ENCODE peak calls at places on chromosomes 13 and 19, in seven cellular contexts. One of them, this sample, is unnamed.

GRCh38 chr13:23610966-23611486 is 40.8 kb downstream of the TNFRSF19 start:
- DNase-seq in prostate gland: no peak
- DNase-seq in GM23338: no peak
- DNase-seq in SK-N-SH: no peak
- DNase-seq in breast epithelium: no peak
- DNase-seq in esophagus muscularis mucosa: no peak
- DNase-seq in HCT116: no peak
- DNase-seq in this sample: no peak

GRCh38 chr13:69458013-69458412 is 649.6 kb upstream of the ATXN8OS start:
- DNase-seq in breast epithelium: no peak
- DNase-seq in esophagus muscularis mucosa: no peak
- DNase-seq in HCT116: no peak
- DNase-seq in SK-N-SH: peak
- DNase-seq in GM23338: no peak
- DNase-seq in prostate gland: no peak
- DNase-seq in this sample: no peak

GRCh38 chr13:44174769-44175425 is 198.7 kb upstream of the SERP2 start:
- DNase-seq in esophagus muscularis mucosa: peak
- DNase-seq in SK-N-SH: no peak
- DNase-seq in HCT116: no peak
- DNase-seq in GM23338: no peak
- DNase-seq in breast epithelium: no peak
- DNase-seq in prostate gland: no peak
- DNase-seq in this sample: peak

GRCh38 chr19:51702754-51703654 is 9.9 kb downstream of the SPACA6 start:
- DNase-seq in GM23338: peak
- DNase-seq in SK-N-SH: peak
- DNase-seq in prostate gland: peak
- DNase-seq in HCT116: no peak
- DNase-seq in esophagus muscularis mucosa: no peak
- DNase-seq in breast epithelium: peak
- DNase-seq in this sample: no peak

GRCh38 chr19:41876847-41877489 is at the start of gene CD79A:
- DNase-seq in GM23338: no peak
- DNase-seq in breast epithelium: no peak
- DNase-seq in HCT116: no peak
- DNase-seq in SK-N-SH: no peak
- DNase-seq in prostate gland: no peak
- DNase-seq in esophagus muscularis mucosa: no peak
- DNase-seq in this sample: no peak

GRCh38 chr13:50075619-50076097 is 60.4 kb downstream of the KCNRG start:
- DNase-seq in SK-N-SH: peak
- DNase-seq in HCT116: no peak
- DNase-seq in breast epithelium: no peak
- DNase-seq in esophagus muscularis mucosa: no peak
- DNase-seq in prostate gland: no peak
- DNase-seq in GM23338: no peak
- DNase-seq in this sample: no peak

GRCh38 chr13:70841240-70842061 is 733.2 kb upstream of the KLHL1 start:
- DNase-seq in esophagus muscularis mucosa: no peak
- DNase-seq in SK-N-SH: no peak
- DNase-seq in HCT116: no peak
- DNase-seq in prostate gland: no peak
- DNase-seq in GM23338: no peak
- DNase-seq in breast epithelium: no peak
- DNase-seq in this sample: no peak

GRCh38 chr19:21463449-21464105 is 41.8 kb upstream of the ZNF429 start:
- DNase-seq in HCT116: no peak
- DNase-seq in breast epithelium: no peak
- DNase-seq in GM23338: peak
- DNase-seq in prostate gland: peak
- DNase-seq in esophagus muscularis mucosa: no peak
- DNase-seq in SK-N-SH: peak
- DNase-seq in this sample: no peak

GRCh38 chr19:40921005-40921897 is 39.2 kb upstream of the CYP2A7 start:
- DNase-seq in HCT116: peak
- DNase-seq in SK-N-SH: no peak
- DNase-seq in breast epithelium: peak
- DNase-seq in GM23338: no peak
- DNase-seq in prostate gland: peak
- DNase-seq in esophagus muscularis mucosa: no peak
- DNase-seq in this sample: no peak

GRCh38 chr19:1467228-1467511 is 11.8 kb downstream of the C19orf25 start:
- DNase-seq in breast epithelium: no peak
- DNase-seq in prostate gland: no peak
- DNase-seq in SK-N-SH: no peak
- DNase-seq in HCT116: no peak
- DNase-seq in GM23338: no peak
- DNase-seq in esophagus muscularis mucosa: no peak
- DNase-seq in this sample: no peak

GRCh38 chr13:109652536-109652935 is 133.8 kb downstream of the IRS2 start:
- DNase-seq in SK-N-SH: no peak
- DNase-seq in GM23338: no peak
- DNase-seq in HCT116: no peak
- DNase-seq in esophagus muscularis mucosa: no peak
- DNase-seq in prostate gland: no peak
- DNase-seq in breast epithelium: no peak
- DNase-seq in this sample: peak

GRCh38 chr19:35935911-35936737 is at the start of gene LRFN3:
- DNase-seq in esophagus muscularis mucosa: no peak
- DNase-seq in GM23338: peak
- DNase-seq in SK-N-SH: peak
- DNase-seq in prostate gland: peak
- DNase-seq in breast epithelium: no peak
- DNase-seq in HCT116: peak
- DNase-seq in this sample: no peak

GRCh38 chr19:29871143-29871542 is 59.4 kb downstream of the CCNE1 start:
- DNase-seq in GM23338: no peak
- DNase-seq in breast epithelium: no peak
- DNase-seq in prostate gland: no peak
- DNase-seq in SK-N-SH: no peak
- DNase-seq in esophagus muscularis mucosa: no peak
- DNase-seq in HCT116: no peak
- DNase-seq in this sample: no peak

DNA sequence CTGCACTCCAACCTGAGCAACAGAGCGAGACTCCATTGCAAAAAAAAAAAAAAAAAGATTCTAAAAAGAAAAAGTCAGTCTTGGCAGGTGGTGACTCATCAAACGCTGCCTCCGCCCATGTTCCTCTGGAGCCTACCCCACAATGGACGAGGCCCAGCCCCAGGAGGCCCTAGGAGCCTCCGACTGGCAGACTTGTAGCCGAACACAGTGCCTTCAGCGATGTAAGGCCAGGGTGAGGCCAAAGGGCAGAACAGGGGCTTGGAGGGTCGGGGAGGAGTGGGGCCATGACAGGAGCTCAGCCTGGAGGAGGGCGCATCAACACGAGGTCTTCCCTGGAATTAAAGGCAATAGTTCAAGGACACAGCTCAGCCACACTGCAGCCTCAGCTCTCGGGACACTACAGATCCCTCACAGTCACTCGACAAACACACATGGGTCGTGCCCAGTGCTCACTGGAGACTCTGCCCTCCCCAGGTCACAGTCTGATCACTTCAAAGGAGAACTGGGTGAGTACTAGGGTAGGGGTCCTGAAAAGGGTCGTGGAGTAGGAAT is 5.1 kb downstream of the USE1 start:
- DNase-seq in GM23338: no peak
- DNase-seq in SK-N-SH: no peak
- DNase-seq in HCT116: no peak
- DNase-seq in prostate gland: no peak
- DNase-seq in breast epithelium: no peak
- DNase-seq in esophagus muscularis mucosa: no peak
- DNase-seq in this sample: no peak
- TF ChIP-seq POLR2AphosphoS5 in GM23338: no peak
- TF ChIP-seq POLR2AphosphoS5 in SK-N-SH: no peak
- TF ChIP-seq POLR2AphosphoS5 in HCT116: no peak
- TF ChIP-seq POLR2AphosphoS5 in prostate gland: no peak
- TF ChIP-seq POLR2AphosphoS5 in breast epithelium: no peak
- TF ChIP-seq POLR2AphosphoS5 in esophagus muscularis mucosa: no peak
- TF ChIP-seq POLR2AphosphoS5 in this sample: no peak

DNA sequence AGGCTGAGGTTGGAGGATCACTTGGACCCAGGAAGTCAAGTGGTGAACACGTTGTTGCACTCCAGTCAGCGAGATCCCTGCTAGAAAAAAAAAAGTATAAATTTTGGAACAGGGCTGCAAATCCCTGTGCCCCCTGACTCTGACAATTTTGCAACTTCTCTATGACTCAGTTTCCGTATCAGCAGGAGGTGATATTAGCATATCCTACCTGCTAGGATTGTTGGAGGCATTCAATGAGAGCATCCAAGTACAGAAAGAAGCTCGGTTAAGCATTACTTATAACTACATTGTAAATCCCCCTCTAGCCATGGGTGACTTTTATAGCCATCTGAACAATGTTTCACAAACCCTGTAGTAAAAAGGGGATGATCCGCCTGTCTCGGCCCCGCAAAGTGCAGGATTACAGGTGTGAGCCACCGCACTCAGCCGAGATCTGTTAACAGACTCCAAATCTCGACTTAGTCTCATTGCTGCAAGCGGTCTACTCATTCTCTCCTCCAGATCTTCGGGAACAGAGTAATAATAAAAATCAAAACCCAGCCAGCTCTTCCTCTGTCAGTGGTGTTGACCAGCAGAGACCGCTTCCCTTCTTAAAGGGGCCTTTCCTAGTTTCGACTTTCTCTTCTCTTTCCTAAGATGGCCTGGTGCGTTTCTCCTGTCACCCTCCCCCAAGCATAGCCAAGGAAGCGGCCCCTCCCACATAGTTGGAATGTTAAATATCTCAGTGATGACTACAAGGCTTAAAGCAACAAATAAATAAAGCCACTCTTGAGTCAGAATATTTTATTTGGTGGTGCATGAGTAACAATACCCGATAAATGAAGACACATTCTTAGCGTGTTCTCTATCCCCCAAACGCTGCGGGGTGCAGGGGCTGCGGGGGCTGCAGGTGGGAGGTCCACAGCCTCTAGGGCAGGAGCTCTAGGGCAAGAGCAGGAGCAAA is 10.3 kb upstream of the BICRA start:
- DNase-seq in prostate gland: peak
- DNase-seq in breast epithelium: no peak
- DNase-seq in esophagus muscularis mucosa: peak
- DNase-seq in SK-N-SH: no peak
- DNase-seq in GM23338: peak
- DNase-seq in HCT116: peak
- DNase-seq in this sample: peak
- TF ChIP-seq POLR2AphosphoS5 in prostate gland: peak
- TF ChIP-seq POLR2AphosphoS5 in breast epithelium: no peak
- TF ChIP-seq POLR2AphosphoS5 in esophagus muscularis mucosa: peak
- TF ChIP-seq POLR2AphosphoS5 in SK-N-SH: peak
- TF ChIP-seq POLR2AphosphoS5 in GM23338: peak
- TF ChIP-seq POLR2AphosphoS5 in HCT116: no peak
- TF ChIP-seq POLR2AphosphoS5 in this sample: no peak

GRCh38 chr19:45518469-45518826 is 11.2 kb downstream of the VASP start:
- DNase-seq in breast epithelium: no peak
- DNase-seq in GM23338: no peak
- DNase-seq in prostate gland: no peak
- DNase-seq in esophagus muscularis mucosa: no peak
- DNase-seq in SK-N-SH: no peak
- DNase-seq in HCT116: no peak
- DNase-seq in this sample: no peak

GRCh38 chr19:45523642-45524256 is 16.5 kb downstream of the VASP start:
- DNase-seq in GM23338: peak
- DNase-seq in esophagus muscularis mucosa: peak
- DNase-seq in SK-N-SH: peak
- DNase-seq in prostate gland: peak
- DNase-seq in HCT116: peak
- DNase-seq in breast epithelium: peak
- DNase-seq in this sample: peak

GRCh38 chr19:45526143-45526542 is 18.9 kb downstream of the VASP start:
- DNase-seq in esophagus muscularis mucosa: no peak
- DNase-seq in SK-N-SH: peak
- DNase-seq in breast epithelium: no peak
- DNase-seq in GM23338: peak
- DNase-seq in HCT116: no peak
- DNase-seq in prostate gland: peak
- DNase-seq in this sample: no peak

GRCh38 chr19:45524575-45525129 is 17.4 kb downstream of the VASP start:
- DNase-seq in HCT116: no peak
- DNase-seq in esophagus muscularis mucosa: no peak
- DNase-seq in GM23338: no peak
- DNase-seq in breast epithelium: no peak
- DNase-seq in SK-N-SH: no peak
- DNase-seq in prostate gland: no peak
- DNase-seq in this sample: no peak

DNA sequence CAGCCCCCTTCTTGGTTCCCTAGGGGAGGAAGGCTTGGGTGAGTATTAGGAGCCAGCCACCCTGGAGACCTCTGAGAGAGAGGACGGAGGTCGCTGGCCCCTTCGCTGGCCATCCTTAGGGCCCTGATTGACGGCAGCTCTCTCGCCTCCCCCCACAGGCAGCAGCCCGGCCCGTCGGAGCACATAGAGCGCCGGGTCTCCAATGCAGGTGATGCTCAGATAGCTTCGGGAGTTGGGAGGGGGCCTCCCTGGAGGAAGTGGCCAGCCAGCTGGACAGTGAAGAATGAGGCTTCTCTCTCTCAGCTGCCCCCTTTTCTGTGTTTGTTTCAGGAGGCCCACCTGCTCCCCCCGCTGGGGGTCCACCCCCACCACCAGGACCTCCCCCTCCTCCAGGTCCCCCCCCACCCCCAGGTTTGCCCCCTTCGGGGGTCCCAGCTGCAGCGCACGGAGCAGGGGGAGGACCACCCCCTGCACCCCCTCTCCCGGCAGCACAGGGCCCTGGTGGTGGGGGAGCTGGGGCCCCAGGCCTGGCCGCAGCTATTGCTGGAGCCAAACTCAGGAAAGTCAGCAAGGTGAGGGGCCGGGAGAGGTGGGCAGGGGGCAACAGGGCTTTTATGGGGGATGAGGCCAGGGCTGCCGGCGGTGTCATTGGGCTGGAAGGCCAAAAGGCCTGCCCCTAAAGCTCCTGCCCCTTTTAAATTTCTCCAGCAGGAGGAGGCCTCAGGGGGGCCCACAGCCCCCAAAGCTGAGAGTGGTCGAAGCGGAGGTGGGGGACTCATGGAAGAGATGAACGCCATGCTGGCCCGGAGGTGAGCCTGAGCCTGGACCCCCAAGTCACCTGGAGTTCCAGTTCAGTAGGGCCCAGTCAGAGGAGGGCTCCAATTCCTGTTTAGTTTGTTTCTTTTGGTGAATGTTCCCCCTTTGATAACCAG is 15.0 kb downstream of the VASP start:
- DNase-seq in SK-N-SH: no peak
- DNase-seq in HCT116: no peak
- DNase-seq in GM23338: no peak
- DNase-seq in prostate gland: no peak
- DNase-seq in esophagus muscularis mucosa: no peak
- DNase-seq in breast epithelium: no peak
- DNase-seq in this sample: no peak
- TF ChIP-seq POLR2AphosphoS5 in SK-N-SH: no peak
- TF ChIP-seq POLR2AphosphoS5 in HCT116: no peak
- TF ChIP-seq POLR2AphosphoS5 in GM23338: no peak
- TF ChIP-seq POLR2AphosphoS5 in prostate gland: no peak
- TF ChIP-seq POLR2AphosphoS5 in esophagus muscularis mucosa: no peak
- TF ChIP-seq POLR2AphosphoS5 in breast epithelium: no peak
- TF ChIP-seq POLR2AphosphoS5 in this sample: no peak

GRCh38 chr19:4507804-4508203 is 10.5 kb downstream of the PLIN4 start:
- DNase-seq in HCT116: no peak
- DNase-seq in GM23338: no peak
- DNase-seq in prostate gland: no peak
- DNase-seq in breast epithelium: no peak
- DNase-seq in esophagus muscularis mucosa: no peak
- DNase-seq in SK-N-SH: no peak
- DNase-seq in this sample: no peak
- TF ChIP-seq POLR2AphosphoS5 in HCT116: no peak
- TF ChIP-seq POLR2AphosphoS5 in GM23338: no peak
- TF ChIP-seq POLR2AphosphoS5 in prostate gland: no peak
- TF ChIP-seq POLR2AphosphoS5 in breast epithelium: no peak
- TF ChIP-seq POLR2AphosphoS5 in esophagus muscularis mucosa: no peak
- TF ChIP-seq POLR2AphosphoS5 in SK-N-SH: no peak
- TF ChIP-seq POLR2AphosphoS5 in this sample: no peak